ENCODE peak calls at places on chromosome 18, in four cellular contexts. One of them, this sample, is unnamed.

GRCh38 chr18:49901862-49902340 is 88.6 kb upstream of the ACAA2 start:
- DNase-seq in HCT116: no peak
- DNase-seq in adrenal gland: no peak
- DNase-seq in IMR-90: no peak
- DNase-seq in this sample: no peak

GRCh38 chr18:61892683-61893303 is at the start of gene RNF152:
- DNase-seq in HCT116: no peak
- DNase-seq in adrenal gland: peak; percentile 27
- DNase-seq in IMR-90: peak; percentile 25
- DNase-seq in this sample: no peak

GRCh38 chr18:24398515-24398914 is 891 bp upstream of the OSBPL1A start:
- DNase-seq in HCT116: peak; percentile 45
- DNase-seq in adrenal gland: no peak
- DNase-seq in IMR-90: peak; percentile 46
- DNase-seq in this sample: no peak

GRCh38 chr18:68172842-68173549 is 541.9 kb downstream of the TMX3 start:
- DNase-seq in HCT116: no peak
- DNase-seq in adrenal gland: no peak
- DNase-seq in IMR-90: no peak
- DNase-seq in this sample: no peak

GRCh38 chr18:74229891-74230290 is 61.9 kb downstream of the CYB5A start:
- DNase-seq in HCT116: no peak
- DNase-seq in adrenal gland: no peak
- DNase-seq in IMR-90: no peak
- DNase-seq in this sample: no peak

GRCh38 chr18:74775239-74775638 is 177.6 kb downstream of the ZNF407 start:
- DNase-seq in HCT116: no peak
- DNase-seq in adrenal gland: no peak
- DNase-seq in IMR-90: peak; percentile 98
- DNase-seq in this sample: no peak

GRCh38 chr18:4157339-4157738 is 297.8 kb downstream of the DLGAP1 start:
- DNase-seq in HCT116: no peak
- DNase-seq in adrenal gland: no peak
- DNase-seq in IMR-90: no peak
- DNase-seq in this sample: no peak

GRCh38 chr18:58394046-58394445 is 234.8 kb downstream of the ALPK2 start:
- DNase-seq in HCT116: no peak
- DNase-seq in adrenal gland: no peak
- DNase-seq in IMR-90: peak; percentile 73
- DNase-seq in this sample: no peak

GRCh38 chr18:56043691-56044090 is 455.7 kb upstream of the TCF4 start:
- DNase-seq in HCT116: no peak
- DNase-seq in adrenal gland: no peak
- DNase-seq in IMR-90: no peak
- DNase-seq in this sample: no peak

GRCh38 chr18:35344736-35345459 is 678 bp upstream of the ZNF24 start:
- DNase-seq in HCT116: no peak
- DNase-seq in adrenal gland: peak; percentile 47
- DNase-seq in IMR-90: no peak
- DNase-seq in this sample: peak; percentile 79

GRCh38 chr18:3793545-3793944 is 343.6 kb downstream of the TGIF1 start:
- DNase-seq in HCT116: no peak
- DNase-seq in adrenal gland: no peak
- DNase-seq in IMR-90: peak; percentile 80
- DNase-seq in this sample: no peak

GRCh38 chr18:77059294-77059916 is 73.2 kb downstream of the MBP start:
- DNase-seq in HCT116: peak; percentile 67
- DNase-seq in adrenal gland: no peak
- DNase-seq in IMR-90: peak; percentile 76
- DNase-seq in this sample: no peak

GRCh38 chr18:41265047-41265446 is 690.0 kb upstream of the PIK3C3 start:
- DNase-seq in HCT116: no peak
- DNase-seq in adrenal gland: no peak
- DNase-seq in IMR-90: peak; percentile 84
- DNase-seq in this sample: no peak

GRCh38 chr18:35491689-35492077 is 6.1 kb downstream of the INO80C start:
- DNase-seq in HCT116: no peak
- DNase-seq in adrenal gland: no peak
- DNase-seq in IMR-90: no peak
- DNase-seq in this sample: no peak

GRCh38 chr18:13583567-13584245 is 142.7 kb downstream of the FAM210A start:
- DNase-seq in HCT116: no peak
- DNase-seq in adrenal gland: no peak
- DNase-seq in IMR-90: no peak
- DNase-seq in this sample: no peak

GRCh38 chr18:74040008-74040407 is 107.6 kb downstream of the FBXO15 start:
- DNase-seq in HCT116: no peak
- DNase-seq in adrenal gland: no peak
- DNase-seq in IMR-90: no peak
- DNase-seq in this sample: no peak

GRCh38 chr18:77129150-77129551 is 3.4 kb downstream of the MBP start:
- DNase-seq in HCT116: no peak
- DNase-seq in adrenal gland: no peak
- DNase-seq in IMR-90: peak; percentile 68
- DNase-seq in this sample: no peak

GRCh38 chr18:49656098-49656591 is 94.3 kb downstream of the LIPG start:
- DNase-seq in HCT116: peak; percentile 97
- DNase-seq in adrenal gland: no peak
- DNase-seq in IMR-90: peak; percentile 16
- DNase-seq in this sample: peak; percentile 18

DNA sequence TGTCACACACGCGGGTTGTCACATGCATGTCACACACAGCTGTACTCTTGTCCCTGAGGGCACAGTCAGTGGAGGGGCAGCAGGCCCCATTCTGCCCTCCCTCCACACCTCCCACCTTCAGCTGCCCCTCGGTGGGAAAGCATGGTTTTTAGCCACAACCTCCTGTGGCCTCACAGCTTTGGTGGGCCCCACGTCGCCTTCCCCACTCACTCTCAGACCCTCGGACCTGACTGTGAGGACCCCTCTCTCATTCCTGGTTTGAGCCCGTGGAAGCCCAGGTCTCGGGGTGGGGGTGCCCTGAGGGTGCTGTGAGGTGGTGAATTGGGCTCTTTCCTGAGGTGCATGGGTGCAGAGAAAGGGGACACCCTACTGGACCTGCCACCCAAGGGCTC is 19.9 kb downstream of the KCNG2 start:
- DNase-seq in HCT116: no peak
- DNase-seq in adrenal gland: no peak
- DNase-seq in IMR-90: no peak
- DNase-seq in this sample: no peak
- TF ChIP-seq POLR2A in HCT116: no peak
- TF ChIP-seq POLR2A in adrenal gland: no peak
- TF ChIP-seq POLR2A in IMR-90: no peak
- TF ChIP-seq POLR2A in this sample: no peak

DNA sequence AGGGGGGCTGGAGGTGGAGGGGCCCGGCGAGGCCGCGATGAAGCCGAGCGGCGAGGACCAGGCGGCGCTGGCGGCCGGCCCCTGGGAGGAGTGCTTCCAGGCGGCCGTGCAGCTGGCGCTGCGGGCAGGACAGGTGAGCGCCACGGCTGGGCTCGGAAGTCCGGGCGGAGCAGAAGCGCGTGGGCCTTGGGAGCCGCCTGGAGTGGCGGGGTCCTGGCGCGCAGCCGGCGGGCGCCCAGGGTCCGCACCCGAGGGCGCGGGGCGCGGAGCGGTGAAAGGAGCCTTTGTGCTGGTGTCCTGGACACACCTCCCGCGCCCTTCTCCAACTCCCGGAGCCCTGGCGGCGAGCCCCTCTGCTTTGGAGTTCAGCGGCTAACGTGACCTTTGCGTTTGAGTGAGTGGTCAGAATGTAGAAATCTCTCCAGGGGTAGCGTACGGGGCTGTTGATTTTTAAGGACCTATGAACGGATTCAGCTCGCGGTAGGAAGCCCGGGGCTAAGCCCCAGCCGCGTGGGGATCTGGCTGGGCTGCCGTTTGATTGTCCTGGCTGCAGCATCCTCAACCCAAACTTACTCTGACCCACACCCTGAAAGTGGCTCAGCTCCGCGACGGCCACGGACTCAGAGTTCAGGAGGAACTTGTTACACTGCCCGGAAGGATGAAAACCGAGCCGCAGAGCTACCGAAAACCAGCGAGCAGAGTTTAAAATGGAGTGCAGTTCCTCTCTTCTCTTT is 493 bp downstream of the IMPA2 start:
- DNase-seq in HCT116: no peak
- DNase-seq in adrenal gland: peak; percentile 39
- DNase-seq in IMR-90: peak; percentile 19
- DNase-seq in this sample: peak; percentile 91
- TF ChIP-seq POLR2A in HCT116: no peak
- TF ChIP-seq POLR2A in adrenal gland: no peak
- TF ChIP-seq POLR2A in IMR-90: no peak
- TF ChIP-seq POLR2A in this sample: no peak

DNA sequence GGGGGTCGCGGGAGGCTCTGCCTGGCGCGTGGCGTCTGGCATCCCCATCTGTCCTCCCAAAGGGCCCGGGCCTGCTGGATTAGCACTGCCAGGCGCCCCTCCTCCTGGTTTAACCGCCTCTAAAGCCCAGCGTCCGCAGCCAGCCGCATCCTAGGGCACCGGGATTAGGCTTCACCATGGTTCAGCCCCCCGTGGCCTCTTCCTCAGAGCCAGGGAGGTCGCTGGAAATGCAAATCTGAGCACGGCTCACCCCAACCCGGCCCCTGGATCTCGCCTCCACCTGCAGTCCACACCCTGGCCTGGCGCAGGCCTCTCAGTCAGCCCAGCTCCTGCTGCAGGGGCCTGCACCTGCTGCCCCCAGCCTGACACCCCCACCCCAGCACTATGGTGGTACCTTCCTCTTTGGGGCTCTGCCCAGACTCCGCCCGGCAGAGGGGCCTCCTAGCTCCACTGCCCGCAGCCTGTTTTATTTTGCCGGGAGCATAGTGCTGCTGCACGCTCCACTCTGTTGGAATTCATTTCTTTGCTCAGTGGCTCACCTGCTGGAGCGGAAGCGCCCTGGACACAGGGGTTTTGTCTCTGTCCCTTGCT is 13.2 kb downstream of the PRELID3A start:
- DNase-seq in HCT116: no peak
- DNase-seq in adrenal gland: peak; percentile 24
- DNase-seq in IMR-90: no peak
- DNase-seq in this sample: no peak
- TF ChIP-seq POLR2A in HCT116: no peak
- TF ChIP-seq POLR2A in adrenal gland: no peak
- TF ChIP-seq POLR2A in IMR-90: no peak
- TF ChIP-seq POLR2A in this sample: no peak

GRCh38 chr18:79680100-79680879 is 687 bp downstream of the CTDP1 start:
- DNase-seq in HCT116: no peak
- DNase-seq in adrenal gland: peak; percentile 48
- DNase-seq in IMR-90: peak; percentile 52
- DNase-seq in this sample: peak; percentile 93
- TF ChIP-seq POLR2A in HCT116: no peak
- TF ChIP-seq POLR2A in adrenal gland: peak; percentile 14
- TF ChIP-seq POLR2A in IMR-90: no peak
- TF ChIP-seq POLR2A in this sample: no peak

DNA sequence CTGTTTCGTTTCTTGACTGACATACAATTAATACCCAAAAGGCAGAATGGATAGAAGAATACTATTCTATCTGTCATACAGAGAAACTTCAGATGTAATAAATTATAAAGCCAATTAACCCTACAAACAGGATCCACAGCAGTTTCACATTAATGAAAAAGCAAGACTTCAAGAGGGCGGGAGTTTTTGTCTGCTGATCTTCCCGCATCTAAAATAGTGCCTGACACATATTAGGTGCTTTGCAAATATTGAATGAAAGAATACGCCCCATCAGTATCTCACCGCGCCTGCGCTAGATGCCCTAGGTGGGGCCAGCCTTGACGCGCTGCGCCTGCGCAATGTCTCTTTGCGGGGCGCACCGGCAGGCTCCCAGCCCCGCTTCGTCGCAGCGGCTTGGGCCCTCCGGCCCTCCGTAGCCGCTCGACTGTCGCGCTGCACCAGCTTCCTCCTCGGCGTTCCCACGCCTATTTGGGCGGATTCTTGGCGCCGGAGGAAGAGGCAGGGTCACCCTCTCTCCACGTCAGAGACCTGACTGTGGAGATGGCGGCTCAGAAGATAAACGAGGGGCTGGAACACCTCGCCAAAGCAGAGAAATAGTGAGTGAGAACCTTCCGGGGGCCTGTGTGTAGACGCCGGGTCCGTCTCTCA is at the start of gene NAPG:
- DNase-seq in HCT116: peak; percentile 83
- DNase-seq in adrenal gland: peak; percentile 93
- DNase-seq in IMR-90: peak; percentile 92
- DNase-seq in this sample: peak; percentile 97
- TF ChIP-seq POLR2A in HCT116: no peak
- TF ChIP-seq POLR2A in adrenal gland: peak; percentile 66
- TF ChIP-seq POLR2A in IMR-90: peak; percentile 86
- TF ChIP-seq POLR2A in this sample: no peak

DNA sequence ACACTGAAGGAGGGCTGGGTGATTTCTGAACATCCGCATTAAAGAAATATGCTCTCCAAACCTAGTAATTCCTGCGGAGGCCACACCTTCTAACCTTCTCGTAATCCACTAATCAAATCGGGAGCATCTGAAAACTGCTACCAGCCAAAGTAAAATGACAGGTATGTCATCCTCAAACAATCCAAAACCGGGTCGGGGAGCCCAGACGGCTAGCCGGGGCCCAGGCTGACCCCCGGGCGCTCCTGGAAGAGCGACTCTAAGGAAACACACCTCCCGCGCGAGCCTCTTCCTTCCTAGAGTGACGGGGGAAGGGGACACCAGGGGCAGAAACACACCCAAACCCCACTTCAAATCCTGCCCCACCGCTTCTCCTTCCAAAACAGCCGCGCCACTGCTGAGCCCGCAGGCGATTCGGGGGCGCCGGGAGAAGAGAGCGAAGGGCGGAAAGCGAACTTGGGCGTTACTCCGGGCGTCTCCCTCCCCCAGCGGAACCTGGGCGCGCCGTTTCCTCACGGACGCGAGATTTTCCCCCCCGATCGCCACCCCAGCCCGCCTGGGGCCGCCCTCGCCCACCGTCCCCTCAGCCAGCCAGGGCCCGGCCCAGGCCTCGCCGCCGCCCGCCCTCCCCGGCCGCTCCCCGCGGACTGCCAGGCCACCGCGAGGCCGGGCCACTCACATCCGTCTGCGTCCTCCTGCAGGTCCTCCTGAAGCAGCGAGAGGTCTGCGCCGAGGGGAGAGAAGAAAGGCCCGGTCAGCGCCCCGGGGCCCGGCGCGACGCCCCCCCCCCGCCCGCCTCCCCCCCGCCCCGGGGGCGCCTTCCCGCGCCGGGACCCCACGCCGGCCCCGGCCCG is 584 bp downstream of the PPP4R1 start:
- DNase-seq in HCT116: no peak
- DNase-seq in adrenal gland: peak; percentile 58
- DNase-seq in IMR-90: peak; percentile 27
- DNase-seq in this sample: peak; percentile 93
- TF ChIP-seq POLR2A in HCT116: no peak
- TF ChIP-seq POLR2A in adrenal gland: peak; percentile 64
- TF ChIP-seq POLR2A in IMR-90: peak; percentile 37
- TF ChIP-seq POLR2A in this sample: no peak

This sample was measured in spleen.